ENCODE peak calls at places on chromosomes 7 and 10, in ten cellular contexts. C is CD4-positive, alpha-beta T cell; I is AG09319; F is GM03348; B is DMS153; T is T-helper 2 cell; M is NCI-H748 treated with DMSO at 0.1 percent for 48 hours; G is lower leg skin; U is T-cell; V is HTR-8/SVneo. X is an unnamed sample.

GRCh38 chr10:114962441-114962840 is 24.4 kb downstream of the TRUB1 start:
- DNase-seq in C (no peak), I (no peak), T (no peak), U (no peak), M (no peak), B (no peak), G (no peak), V (no peak), F (no peak), X (no peak)

GRCh38 chr10:5538892-5539651 is 14.3 kb downstream of the CALML3 start:
- DNase-seq in M (no peak), F (no peak), T (no peak), V (no peak), B (no peak), U (no peak), G (no peak), C (no peak), I (no peak), X (no peak)

GRCh38 chr7:1580422-1581030 is 10.7 kb upstream of the PSMG3 start:
- DNase-seq in V (no peak), T (no peak), B (no peak), C (no peak), F (no peak), G (no peak), U (no peak), I (no peak), M (no peak), X (no peak)

GRCh38 chr7:106313456-106313891 is 28.7 kb upstream of the NAMPT start:
- DNase-seq in T (no peak), V (peak; percentile 18), F (peak; percentile 55), G (no peak), B (no peak), M (no peak), C (no peak), I (no peak), U (no peak), X (no peak)

GRCh38 chr10:21858455-21858854 is 145.1 kb downstream of the DNAJC1 start:
- DNase-seq in I (no peak), V (no peak), T (no peak), U (no peak), M (no peak), B (no peak), G (no peak), C (no peak), F (no peak), X (no peak)

GRCh38 chr7:22256702-22257101 is 100.3 kb downstream of the RAPGEF5 start:
- DNase-seq in G (no peak), C (no peak), F (no peak), B (no peak), V (no peak), M (no peak), I (no peak), U (no peak), T (no peak), X (no peak)

GRCh38 chr10:15137636-15138035 is 30.9 kb downstream of the NMT2 start:
- DNase-seq in G (no peak), I (no peak), U (no peak), B (no peak), C (no peak), M (no peak), T (no peak), V (no peak), F (peak; percentile 18), X (no peak)

GRCh38 chr10:128047991-128048826 is 78.0 kb downstream of the MKI67 start:
- DNase-seq in V (no peak), G (no peak), I (no peak), F (no peak), B (no peak), T (peak; percentile 67), M (no peak), C (no peak), U (peak; percentile 35), X (no peak)

GRCh38 chr7:96306385-96307125 is 15.3 kb downstream of the SLC25A13 start:
- DNase-seq in C (no peak), F (no peak), V (no peak), T (no peak), G (no peak), I (no peak), U (no peak), M (no peak), B (no peak), X (no peak)

GRCh38 chr10:122648599-122649428 is 50.8 kb downstream of the C10orf120 start:
- DNase-seq in F (peak; percentile 65), T (no peak), G (no peak), C (no peak), V (peak; percentile 37), U (no peak), I (no peak), B (peak; percentile 22), M (peak; percentile 38), X (no peak)

GRCh38 chr10:17835688-17836087 is 26.5 kb downstream of the MRC1 start:
- DNase-seq in U (no peak), M (no peak), T (no peak), G (no peak), B (no peak), V (peak; percentile 76), C (no peak), F (peak; percentile 88), I (no peak), X (no peak)

GRCh38 chr10:95355241-95355779 is 64.5 kb upstream of the PDLIM1 start:
- DNase-seq in B (peak; percentile 73), M (peak; percentile 42), G (no peak), V (no peak), T (no peak), F (no peak), I (no peak), C (no peak), U (no peak), X (no peak)

GRCh38 chr7:37448637-37449331 is at the start of gene ELMO1:
- DNase-seq in F (peak; percentile 74), U (peak; percentile 75), C (peak; percentile 68), M (peak; percentile 54), B (peak; percentile 83), V (peak; percentile 10), I (no peak), G (peak; percentile 67), T (peak; percentile 77), X (peak; percentile 83)

GRCh38 chr7:90952649-90952991 is 311.6 kb upstream of the FZD1 start:
- DNase-seq in C (no peak), T (no peak), V (no peak), M (peak; percentile 34), I (no peak), F (no peak), U (no peak), G (no peak), B (no peak), X (no peak)

GRCh38 chr10:4825456-4825867 is 545 bp upstream of the AKR1E2 start:
- DNase-seq in M (no peak), C (no peak), I (no peak), F (no peak), G (peak; percentile 14), U (no peak), T (no peak), B (no peak), V (no peak), X (peak; percentile 36)

GRCh38 chr7:85890244-85890811 is 703.5 kb upstream of the SEMA3D start:
- DNase-seq in C (no peak), U (no peak), G (no peak), B (no peak), I (no peak), V (peak; percentile 5), M (peak; percentile 29), F (peak; percentile 57), T (no peak), X (no peak)

GRCh38 chr7:7054252-7054830 is 128.0 kb upstream of the C1GALT1 start:
- DNase-seq in V (no peak), F (no peak), T (no peak), U (no peak), I (no peak), B (no peak), G (no peak), M (no peak), C (no peak), X (no peak)

GRCh38 chr7:32167256-32167655 is 97.0 kb upstream of the PDE1C start:
- DNase-seq in B (no peak), C (no peak), M (no peak), G (no peak), U (no peak), V (no peak), I (no peak), T (no peak), F (no peak), X (no peak)

GRCh38 chr10:62814901-62815372 is 1.2 kb downstream of the EGR2 start:
- DNase-seq in I (no peak), G (no peak), U (no peak), F (peak; percentile 34), T (no peak), B (no peak), M (no peak), V (no peak), C (no peak), X (peak; percentile 30)

GRCh38 chr10:68721673-68721963 is 579 bp downstream of the CCAR1 start:
- DNase-seq in I (no peak), B (no peak), C (no peak), V (no peak), F (no peak), G (peak; percentile 16), M (no peak), T (no peak), U (no peak), X (no peak)

GRCh38 chr10:73644015-73644743 is 2.9 kb upstream of the MYOZ1 start:
- DNase-seq in M (peak; percentile 32), T (peak; percentile 38), F (peak; percentile 79), G (no peak), U (peak; percentile 46), B (peak; percentile 19), C (peak; percentile 37), I (peak; percentile 41), V (peak; percentile 76), X (peak; percentile 72)

GRCh38 chr10:103783686-103784085 is 71.7 kb downstream of the SH3PXD2A start:
- DNase-seq in G (no peak), U (no peak), I (no peak), M (no peak), T (no peak), V (no peak), F (no peak), B (no peak), C (no peak), X (no peak)